ENCODE peak calls at places on chromosomes 11 and 22, in eight cellular contexts. H is cardiac muscle cell; X is NCI-H1417; E is iPS-NIHi11; G is C1 segment of cervical spinal cord; V is effector CD8-positive, alpha-beta T cell; B is stimulated activated CD4-positive, alpha-beta T cell treated with anti-CD3 and anti-CD28 coated beads, Interleukin-12 subunit alpha, Interleukin-12 subunit beta, amount 100 ng/mL, for 4 hours; T is NCI-H345. U is an unnamed sample.

GRCh38 chr11:47185305-47186075 is 744 bp downstream of the PACSIN3 start:
- DNase-seq in H (peak; percentile 85), X (no peak), E (peak; percentile 86), G (peak; percentile 73), V (no peak), B (no peak), T (no peak), U (no peak)

GRCh38 chr11:132604446-132604845 is 927.9 kb downstream of the OPCML start:
- DNase-seq in H (no peak), X (no peak), E (no peak), G (no peak), V (no peak), B (no peak), T (no peak), U (no peak)

GRCh38 chr22:31124290-31124689 is 1.5 kb downstream of the INPP5J start:
- DNase-seq in H (no peak), X (no peak), E (no peak), G (no peak), V (no peak), B (no peak), T (no peak), U (no peak)

GRCh38 chr11:36540998-36541397 is 26.8 kb upstream of the RAG1 start:
- DNase-seq in H (peak; percentile 9), X (peak; percentile 60), E (peak; percentile 47), G (peak; percentile 16), V (no peak), B (no peak), T (peak; percentile 86), U (peak; percentile 61)

GRCh38 chr11:76885390-76886097 is 24.8 kb downstream of the ACER3 start:
- DNase-seq in H (no peak), X (no peak), E (no peak), G (no peak), V (no peak), B (no peak), T (no peak), U (no peak)

GRCh38 chr11:72627594-72628281 is 46.5 kb downstream of the PDE2A start:
- DNase-seq in H (no peak), X (no peak), E (no peak), G (peak; percentile 67), V (no peak), B (no peak), T (peak; percentile 2), U (no peak)

GRCh38 chr11:118104491-118104890 is 17.7 kb upstream of the SMIM35 start:
- DNase-seq in H (no peak), X (no peak), E (no peak), G (no peak), V (no peak), B (no peak), T (no peak), U (no peak)

GRCh38 chr11:69317401-69318092 is 23.6 kb downstream of the MYEOV start:
- DNase-seq in H (no peak), X (no peak), E (no peak), G (no peak), V (no peak), B (no peak), T (no peak), U (no peak)

GRCh38 chr11:100673063-100673462 is 14.0 kb upstream of the ARHGAP42 start:
- DNase-seq in H (no peak), X (no peak), E (no peak), G (no peak), V (no peak), B (no peak), T (no peak), U (no peak)

GRCh38 chr22:49768511-49768910 is 59.2 kb downstream of the BRD1 start:
- DNase-seq in H (no peak), X (no peak), E (peak; percentile 6), G (no peak), V (no peak), B (no peak), T (no peak), U (no peak)

GRCh38 chr11:22780914-22781593 is 48.5 kb downstream of the SVIP start:
- DNase-seq in H (no peak), X (peak; percentile 62), E (no peak), G (no peak), V (no peak), B (no peak), T (peak; percentile 14), U (no peak)

GRCh38 chr22:25404923-25405853 is 159.3 kb upstream of the GRK3 start:
- DNase-seq in H (peak; percentile 82), X (peak; percentile 20), E (peak; percentile 74), G (peak; percentile 36), V (peak; percentile 46), B (peak; percentile 73), T (peak; percentile 38), U (peak; percentile 83)

GRCh38 chr11:84019576-84020194 is 733.5 kb upstream of the CCDC90B start:
- DNase-seq in H (no peak), X (no peak), E (no peak), G (no peak), V (no peak), B (no peak), T (no peak), U (no peak)

GRCh38 chr11:12007769-12008737 is at the start of gene DKK3:
- DNase-seq in H (peak; percentile 64), X (no peak), E (peak; percentile 65), G (peak; percentile 36), V (no peak), B (no peak), T (no peak), U (no peak)

GRCh38 chr11:64712430-64713030 is 10.5 kb downstream of the NRXN2 start:
- DNase-seq in H (no peak), X (no peak), E (no peak), G (no peak), V (no peak), B (no peak), T (no peak), U (no peak)

GRCh38 chr11:119262668-119263351 is 54.1 kb downstream of the MCAM start:
- DNase-seq in H (no peak), X (no peak), E (no peak), G (no peak), V (no peak), B (no peak), T (no peak), U (no peak)

GRCh38 chr11:102269927-102270326 is 47.4 kb upstream of the BIRC3 start:
- DNase-seq in H (no peak), X (no peak), E (no peak), G (no peak), V (no peak), B (no peak), T (no peak), U (no peak)

GRCh38 chr11:132131051-132131450 is 760.6 kb downstream of the NTM start:
- DNase-seq in H (no peak), X (peak; percentile 93), E (no peak), G (no peak), V (no peak), B (no peak), T (peak; percentile 97), U (no peak)

GRCh38 chr22:39620924-39621690 is 50.6 kb downstream of the CACNA1I start:
- DNase-seq in H (no peak), X (no peak), E (no peak), G (no peak), V (no peak), B (no peak), T (no peak), U (no peak)